ENCODE peak calls at places on chromosomes 13 and 19, in seven cellular contexts. R is stimulated activated CD8-positive, alpha-beta memory T cell treated with anti-CD3 and anti-CD28 coated beads, Interleukin-15, amount 100 ng/mL, for 24 hours; T is posterior cingulate gyrus; X is HL-60; I is CD8-positive, alpha-beta T cell; Z is EH; J is head of caudate nucleus. M is an unnamed sample.
A peak's percentile ranks its signal among the peaks of the same experiment; 100 is the strongest.

GRCh38 chr19:48290923-48291700 is 21.2 kb downstream of the ZNF114 start:
- DNase-seq in Z (peak; percentile 83), J (peak; percentile 73), T (peak; percentile 96), X (peak; percentile 40), R (peak; percentile 56), I (peak; percentile 37), M (peak; percentile 86)

GRCh38 chr13:60755380-60756163 is 358.6 kb downstream of the TDRD3 start:
- DNase-seq in J (peak; percentile 26), I (no peak), R (no peak), Z (no peak), T (no peak), X (no peak), M (no peak)

GRCh38 chr13:102136735-102137296 is 265.0 kb downstream of the FGF14 start:
- DNase-seq in Z (no peak), I (no peak), R (no peak), J (no peak), T (no peak), X (no peak), M (no peak)

GRCh38 chr19:13036366-13036976 is 41.2 kb downstream of the NFIX start:
- DNase-seq in I (no peak), R (no peak), Z (peak; percentile 86), J (no peak), T (no peak), X (no peak), M (peak; percentile 91)

GRCh38 chr13:112859817-112860190 is 109.2 kb upstream of the MCF2L start:
- DNase-seq in T (no peak), J (no peak), Z (peak; percentile 60), I (no peak), R (no peak), X (no peak), M (peak; percentile 55)

GRCh38 chr13:87999141-87999765 is 328.1 kb downstream of the SLITRK5 start:
- DNase-seq in X (no peak), I (no peak), Z (peak; percentile 36), R (no peak), J (no peak), T (no peak), M (peak; percentile 76)

GRCh38 chr19:49560358-49560900 is 19.9 kb downstream of the NOSIP start:
- DNase-seq in R (no peak), T (peak; percentile 91), J (peak; percentile 32), X (no peak), Z (no peak), I (peak; percentile 58), M (no peak)

GRCh38 chr19:42290523-42291436 is 11.2 kb upstream of the PRR19 start:
- DNase-seq in R (no peak), Z (peak; percentile 37), J (no peak), I (peak; percentile 79), X (no peak), T (peak; percentile 86), M (peak; percentile 67)

GRCh38 chr13:98626298-98626940 is 49.5 kb upstream of the STK24 start:
- DNase-seq in I (no peak), J (no peak), T (no peak), R (no peak), Z (peak; percentile 18), X (no peak), M (peak; percentile 8)

GRCh38 chr13:111503905-111504695 is 183.7 kb downstream of the TEX29 start:
- DNase-seq in T (peak; percentile 90), I (no peak), R (no peak), J (peak; percentile 69), Z (no peak), X (no peak), M (no peak)

GRCh38 chr19:43649514-43649913 is 9.9 kb upstream of the CADM4 start:
- DNase-seq in Z (no peak), T (no peak), X (no peak), R (no peak), I (no peak), J (no peak), M (no peak)

GRCh38 chr19:4976412-4977298 is 7.7 kb downstream of the KDM4B start:
- DNase-seq in X (peak; percentile 94), R (no peak), Z (peak; percentile 95), T (no peak), I (no peak), J (peak; percentile 56), M (peak; percentile 97)

GRCh38 chr13:100513987-100514670 is 74.5 kb downstream of the GGACT start:
- DNase-seq in I (no peak), X (no peak), Z (peak; percentile 38), J (no peak), T (no peak), R (no peak), M (no peak)

GRCh38 chr13:103291693-103292572 is 225.7 kb upstream of the SLC10A2 start:
- DNase-seq in Z (no peak), T (no peak), R (no peak), X (no peak), J (no peak), I (no peak), M (no peak)

GRCh38 chr13:106156468-106156867 is 379.0 kb downstream of the EFNB2 start:
- DNase-seq in J (no peak), T (no peak), X (no peak), R (no peak), Z (peak; percentile 99), I (no peak), M (peak; percentile 99)

GRCh38 chr19:1017115-1017905 is 3.6 kb downstream of the TMEM259 start:
- DNase-seq in T (no peak), J (peak; percentile 40), R (no peak), I (no peak), X (peak; percentile 54), Z (no peak), M (peak; percentile 60)

GRCh38 chr19:33481863-33482262 is 39.7 kb downstream of the PEPD start:
- DNase-seq in R (no peak), Z (no peak), I (no peak), T (no peak), J (no peak), X (no peak), M (no peak)

GRCh38 chr13:46172531-46172991 is 9.4 kb downstream of the LCP1 start:
- DNase-seq in J (no peak), T (no peak), X (peak; percentile 56), Z (no peak), R (no peak), I (peak; percentile 89), M (peak; percentile 20)

GRCh38 chr13:24627090-24627714 is 53.0 kb upstream of the ATP12A start:
- DNase-seq in T (no peak), R (no peak), I (no peak), Z (peak; percentile 15), J (no peak), X (no peak), M (peak; percentile 28)

GRCh38 chr19:3492919-3493318 is 7.6 kb downstream of the DOHH start:
- DNase-seq in I (no peak), J (no peak), Z (no peak), R (no peak), X (no peak), T (peak; percentile 83), M (no peak)

GRCh38 chr13:109666656-109667448 is 119.5 kb downstream of the IRS2 start:
- DNase-seq in J (no peak), X (no peak), T (no peak), I (no peak), R (no peak), Z (no peak), M (peak; percentile 56)

GRCh38 chr13:110415669-110416068 is 108.6 kb downstream of the COL4A2 start:
- DNase-seq in J (peak; percentile 36), X (peak; percentile 3), Z (no peak), I (no peak), T (peak; percentile 78), R (no peak), M (peak; percentile 43)

GRCh38 chr13:76048675-76049396 is 412.7 kb downstream of the LMO7 start:
- DNase-seq in T (no peak), R (no peak), X (no peak), J (no peak), Z (no peak), I (no peak), M (no peak)

GRCh38 chr13:29537736-29538624 is 57.5 kb downstream of the SLC7A1 start:
- DNase-seq in Z (no peak), T (peak; percentile 39), J (no peak), I (no peak), X (no peak), R (no peak), M (no peak)

GRCh38 chr13:50161052-50161451 is 145.8 kb downstream of the KCNRG start:
- DNase-seq in R (no peak), X (no peak), I (no peak), T (no peak), Z (peak; percentile 24), J (no peak), M (peak; percentile 39)

GRCh38 chr19:58294743-58295374 is 10.3 kb upstream of the ERVK3-1 start:
- DNase-seq in T (peak; percentile 50), Z (no peak), R (no peak), X (no peak), I (no peak), J (no peak), M (no peak)

GRCh38 chr13:99326012-99326411 is 18.8 kb upstream of the GPR183 start:
- DNase-seq in J (no peak), X (no peak), T (no peak), Z (no peak), R (no peak), I (no peak), M (no peak)

GRCh38 chr13:68369739-68370138 is 1139.6 kb upstream of the PCDH9 start:
- DNase-seq in X (no peak), Z (no peak), J (no peak), I (no peak), R (no peak), T (no peak), M (peak; percentile 53)

M was measured in ELR.